ENCODE peak calls at places on chromosomes 3 and 15, in seven cellular contexts. One of them, this sample, is unnamed.

GRCh38 chr15:32872606-32873291 is 154.9 kb downstream of the GREM1 start:
- DNase-seq in non-pigmented ciliary epithelial cell: no peak
- DNase-seq in left colon: peak
- DNase-seq in PC-3: no peak
- DNase-seq in WTC11: no peak
- DNase-seq in activated CD8-positive, alpha-beta T cell treated with anti-CD3 and anti-CD28 coated beads for 36 hours: no peak
- DNase-seq in cardiac fibroblast: peak
- DNase-seq in this sample: peak

GRCh38 chr15:70142322-70143191 is 44.8 kb upstream of the TLE3 start:
- DNase-seq in non-pigmented ciliary epithelial cell: peak
- DNase-seq in left colon: no peak
- DNase-seq in PC-3: peak
- DNase-seq in WTC11: no peak
- DNase-seq in activated CD8-positive, alpha-beta T cell treated with anti-CD3 and anti-CD28 coated beads for 36 hours: peak
- DNase-seq in cardiac fibroblast: peak
- DNase-seq in this sample: no peak

GRCh38 chr3:147843331-147843730 is 434.2 kb downstream of the ZIC1 start:
- DNase-seq in non-pigmented ciliary epithelial cell: no peak
- DNase-seq in left colon: no peak
- DNase-seq in PC-3: peak
- DNase-seq in WTC11: no peak
- DNase-seq in activated CD8-positive, alpha-beta T cell treated with anti-CD3 and anti-CD28 coated beads for 36 hours: no peak
- DNase-seq in cardiac fibroblast: no peak
- DNase-seq in this sample: no peak

GRCh38 chr3:178291555-178291954 is 244.7 kb upstream of the KCNMB2 start:
- DNase-seq in non-pigmented ciliary epithelial cell: no peak
- DNase-seq in left colon: no peak
- DNase-seq in PC-3: no peak
- DNase-seq in WTC11: no peak
- DNase-seq in activated CD8-positive, alpha-beta T cell treated with anti-CD3 and anti-CD28 coated beads for 36 hours: no peak
- DNase-seq in cardiac fibroblast: no peak
- DNase-seq in this sample: no peak

GRCh38 chr3:111971533-111971932 is 7.3 kb upstream of the ABHD10 start:
- DNase-seq in non-pigmented ciliary epithelial cell: no peak
- DNase-seq in left colon: no peak
- DNase-seq in PC-3: no peak
- DNase-seq in WTC11: no peak
- DNase-seq in activated CD8-positive, alpha-beta T cell treated with anti-CD3 and anti-CD28 coated beads for 36 hours: no peak
- DNase-seq in cardiac fibroblast: no peak
- DNase-seq in this sample: no peak

GRCh38 chr15:50355980-50356379 is 982 bp upstream of the GABPB1 start:
- DNase-seq in non-pigmented ciliary epithelial cell: no peak
- DNase-seq in left colon: no peak
- DNase-seq in PC-3: no peak
- DNase-seq in WTC11: no peak
- DNase-seq in activated CD8-positive, alpha-beta T cell treated with anti-CD3 and anti-CD28 coated beads for 36 hours: no peak
- DNase-seq in cardiac fibroblast: no peak
- DNase-seq in this sample: no peak

GRCh38 chr3:52172262-52172757 is 18.1 kb upstream of the POC1A start:
- DNase-seq in non-pigmented ciliary epithelial cell: no peak
- DNase-seq in left colon: no peak
- DNase-seq in PC-3: no peak
- DNase-seq in WTC11: no peak
- DNase-seq in activated CD8-positive, alpha-beta T cell treated with anti-CD3 and anti-CD28 coated beads for 36 hours: no peak
- DNase-seq in cardiac fibroblast: no peak
- DNase-seq in this sample: no peak

GRCh38 chr3:54891540-54891897 is 36.3 kb downstream of the LRTM1 start:
- DNase-seq in non-pigmented ciliary epithelial cell: peak
- DNase-seq in left colon: peak
- DNase-seq in PC-3: peak
- DNase-seq in WTC11: no peak
- DNase-seq in activated CD8-positive, alpha-beta T cell treated with anti-CD3 and anti-CD28 coated beads for 36 hours: no peak
- DNase-seq in cardiac fibroblast: peak
- DNase-seq in this sample: peak

GRCh38 chr3:147737411-147737810 is 328.2 kb downstream of the ZIC1 start:
- DNase-seq in non-pigmented ciliary epithelial cell: no peak
- DNase-seq in left colon: no peak
- DNase-seq in PC-3: no peak
- DNase-seq in WTC11: no peak
- DNase-seq in activated CD8-positive, alpha-beta T cell treated with anti-CD3 and anti-CD28 coated beads for 36 hours: no peak
- DNase-seq in cardiac fibroblast: no peak
- DNase-seq in this sample: no peak

GRCh38 chr3:64223809-64224570 is 1.3 kb downstream of the PRICKLE2 start:
- DNase-seq in non-pigmented ciliary epithelial cell: no peak
- DNase-seq in left colon: peak
- DNase-seq in PC-3: no peak
- DNase-seq in WTC11: no peak
- DNase-seq in activated CD8-positive, alpha-beta T cell treated with anti-CD3 and anti-CD28 coated beads for 36 hours: no peak
- DNase-seq in cardiac fibroblast: peak
- DNase-seq in this sample: peak

GRCh38 chr3:111667621-111668239 is 72.6 kb upstream of the ZBED2 start:
- DNase-seq in non-pigmented ciliary epithelial cell: no peak
- DNase-seq in left colon: peak
- DNase-seq in PC-3: no peak
- DNase-seq in WTC11: no peak
- DNase-seq in activated CD8-positive, alpha-beta T cell treated with anti-CD3 and anti-CD28 coated beads for 36 hours: peak
- DNase-seq in cardiac fibroblast: peak
- DNase-seq in this sample: no peak

GRCh38 chr3:51391566-51392300 is 648 bp downstream of the RBM15B start:
- DNase-seq in non-pigmented ciliary epithelial cell: no peak
- DNase-seq in left colon: peak
- DNase-seq in PC-3: peak
- DNase-seq in WTC11: peak
- DNase-seq in activated CD8-positive, alpha-beta T cell treated with anti-CD3 and anti-CD28 coated beads for 36 hours: peak
- DNase-seq in cardiac fibroblast: peak
- DNase-seq in this sample: peak

GRCh38 chr15:98671060-98672008 is 23.0 kb downstream of the IGF1R start:
- DNase-seq in non-pigmented ciliary epithelial cell: no peak
- DNase-seq in left colon: no peak
- DNase-seq in PC-3: no peak
- DNase-seq in WTC11: no peak
- DNase-seq in activated CD8-positive, alpha-beta T cell treated with anti-CD3 and anti-CD28 coated beads for 36 hours: no peak
- DNase-seq in cardiac fibroblast: peak
- DNase-seq in this sample: peak

GRCh38 chr3:115401891-115402501 is 221.3 kb upstream of the GAP43 start:
- DNase-seq in non-pigmented ciliary epithelial cell: peak
- DNase-seq in left colon: no peak
- DNase-seq in PC-3: peak
- DNase-seq in WTC11: no peak
- DNase-seq in activated CD8-positive, alpha-beta T cell treated with anti-CD3 and anti-CD28 coated beads for 36 hours: no peak
- DNase-seq in cardiac fibroblast: peak
- DNase-seq in this sample: peak

GRCh38 chr15:76196286-76196948 is 114.9 kb downstream of the ETFA start:
- DNase-seq in non-pigmented ciliary epithelial cell: no peak
- DNase-seq in left colon: peak
- DNase-seq in PC-3: peak
- DNase-seq in WTC11: no peak
- DNase-seq in activated CD8-positive, alpha-beta T cell treated with anti-CD3 and anti-CD28 coated beads for 36 hours: no peak
- DNase-seq in cardiac fibroblast: peak
- DNase-seq in this sample: peak

GRCh38 chr3:48016336-48016973 is at the start of gene MAP4:
- DNase-seq in non-pigmented ciliary epithelial cell: no peak
- DNase-seq in left colon: no peak
- DNase-seq in PC-3: no peak
- DNase-seq in WTC11: no peak
- DNase-seq in activated CD8-positive, alpha-beta T cell treated with anti-CD3 and anti-CD28 coated beads for 36 hours: no peak
- DNase-seq in cardiac fibroblast: peak
- DNase-seq in this sample: no peak

GRCh38 chr3:143070977-143071551 is 48.5 kb upstream of the CHST2 start:
- DNase-seq in non-pigmented ciliary epithelial cell: peak
- DNase-seq in left colon: no peak
- DNase-seq in PC-3: peak
- DNase-seq in WTC11: no peak
- DNase-seq in activated CD8-positive, alpha-beta T cell treated with anti-CD3 and anti-CD28 coated beads for 36 hours: no peak
- DNase-seq in cardiac fibroblast: peak
- DNase-seq in this sample: peak

GRCh38 chr3:105170423-105170822 is 196.3 kb upstream of the ALCAM start:
- DNase-seq in non-pigmented ciliary epithelial cell: no peak
- DNase-seq in left colon: no peak
- DNase-seq in PC-3: no peak
- DNase-seq in WTC11: no peak
- DNase-seq in activated CD8-positive, alpha-beta T cell treated with anti-CD3 and anti-CD28 coated beads for 36 hours: no peak
- DNase-seq in cardiac fibroblast: no peak
- DNase-seq in this sample: no peak

GRCh38 chr3:147365196-147366115 is 40.9 kb downstream of the ZIC4 start:
- DNase-seq in non-pigmented ciliary epithelial cell: no peak
- DNase-seq in left colon: no peak
- DNase-seq in PC-3: no peak
- DNase-seq in WTC11: no peak
- DNase-seq in activated CD8-positive, alpha-beta T cell treated with anti-CD3 and anti-CD28 coated beads for 36 hours: no peak
- DNase-seq in cardiac fibroblast: no peak
- DNase-seq in this sample: no peak

GRCh38 chr15:74723754-74724334 is 1.5 kb downstream of the CYP1A1 start:
- DNase-seq in non-pigmented ciliary epithelial cell: no peak
- DNase-seq in left colon: no peak
- DNase-seq in PC-3: peak
- DNase-seq in WTC11: no peak
- DNase-seq in activated CD8-positive, alpha-beta T cell treated with anti-CD3 and anti-CD28 coated beads for 36 hours: no peak
- DNase-seq in cardiac fibroblast: peak
- DNase-seq in this sample: peak

GRCh38 chr3:193016437-193016887 is 98.8 kb upstream of the MB21D2 start:
- DNase-seq in non-pigmented ciliary epithelial cell: no peak
- DNase-seq in left colon: peak
- DNase-seq in PC-3: peak
- DNase-seq in WTC11: peak
- DNase-seq in activated CD8-positive, alpha-beta T cell treated with anti-CD3 and anti-CD28 coated beads for 36 hours: no peak
- DNase-seq in cardiac fibroblast: peak
- DNase-seq in this sample: no peak

GRCh38 chr3:70519005-70519404 is 206.6 kb upstream of the MDFIC2 start:
- DNase-seq in non-pigmented ciliary epithelial cell: no peak
- DNase-seq in left colon: no peak
- DNase-seq in PC-3: no peak
- DNase-seq in WTC11: no peak
- DNase-seq in activated CD8-positive, alpha-beta T cell treated with anti-CD3 and anti-CD28 coated beads for 36 hours: no peak
- DNase-seq in cardiac fibroblast: no peak
- DNase-seq in this sample: no peak

GRCh38 chr15:90205050-90205848 is 4.1 kb downstream of the SEMA4B start:
- DNase-seq in non-pigmented ciliary epithelial cell: no peak
- DNase-seq in left colon: no peak
- DNase-seq in PC-3: no peak
- DNase-seq in WTC11: no peak
- DNase-seq in activated CD8-positive, alpha-beta T cell treated with anti-CD3 and anti-CD28 coated beads for 36 hours: no peak
- DNase-seq in cardiac fibroblast: no peak
- DNase-seq in this sample: no peak

GRCh38 chr3:53145109-53146077 is 15.2 kb upstream of the RFT1 start:
- DNase-seq in non-pigmented ciliary epithelial cell: no peak
- DNase-seq in left colon: peak
- DNase-seq in PC-3: peak
- DNase-seq in WTC11: no peak
- DNase-seq in activated CD8-positive, alpha-beta T cell treated with anti-CD3 and anti-CD28 coated beads for 36 hours: no peak
- DNase-seq in cardiac fibroblast: no peak
- DNase-seq in this sample: no peak

GRCh38 chr15:87843312-87843711 is 413.2 kb downstream of the NTRK3 start:
- DNase-seq in non-pigmented ciliary epithelial cell: no peak
- DNase-seq in left colon: no peak
- DNase-seq in PC-3: no peak
- DNase-seq in WTC11: no peak
- DNase-seq in activated CD8-positive, alpha-beta T cell treated with anti-CD3 and anti-CD28 coated beads for 36 hours: no peak
- DNase-seq in cardiac fibroblast: no peak
- DNase-seq in this sample: no peak

GRCh38 chr15:74378853-74379252 is 11.4 kb upstream of the CYP11A1 start:
- DNase-seq in non-pigmented ciliary epithelial cell: no peak
- DNase-seq in left colon: no peak
- DNase-seq in PC-3: no peak
- DNase-seq in WTC11: no peak
- DNase-seq in activated CD8-positive, alpha-beta T cell treated with anti-CD3 and anti-CD28 coated beads for 36 hours: peak
- DNase-seq in cardiac fibroblast: peak
- DNase-seq in this sample: peak

This sample was measured in GM03348.